ENCODE peak calls at places on chromosomes 5 and 9, in six cellular contexts. I is AG04449; K is neural crest cell; Z is mammary epithelial cell; S is omental fat pad; T is CD8-positive, alpha-beta T cell. N is an unnamed sample.

GRCh38 chr5:135650081-135650480 is 71.3 kb upstream of the CXCL14 start:
- DNase-seq in T (no peak), S (no peak), I (no peak), K (no peak), Z (peak), N (peak)

GRCh38 chr5:170552486-170553122 is 48.8 kb downstream of the KCNIP1 start:
- DNase-seq in T (no peak), S (no peak), K (peak), I (peak), Z (no peak), N (no peak)

GRCh38 chr9:6214451-6214850 is 1.2 kb upstream of the IL33 start:
- DNase-seq in I (no peak), K (no peak), S (no peak), T (no peak), Z (no peak), N (peak)

GRCh38 chr5:152953788-152954483 is 536.5 kb upstream of the GRIA1 start:
- DNase-seq in K (no peak), Z (no peak), S (no peak), I (no peak), T (no peak), N (no peak)

GRCh38 chr5:50655810-50656205 is 10.6 kb upstream of the PARP8 start:
- DNase-seq in T (no peak), I (no peak), Z (peak), K (no peak), S (no peak), N (peak)

GRCh38 chr5:1038417-1039209 is 30.0 kb downstream of the NKD2 start:
- DNase-seq in Z (no peak), T (no peak), K (no peak), I (no peak), S (no peak), N (no peak)

GRCh38 chr9:114033397-114034103 is 44.5 kb downstream of the AMBP start:
- DNase-seq in Z (no peak), K (peak), I (no peak), S (no peak), T (no peak), N (peak)

GRCh38 chr5:122129332-122129731 is at the start of gene ZNF474:
- DNase-seq in I (peak), Z (peak), S (no peak), T (no peak), K (peak), N (peak)

GRCh38 chr5:82341325-82341724 is 63.2 kb upstream of the RPS23 start:
- DNase-seq in I (no peak), S (no peak), T (no peak), K (no peak), Z (no peak), N (no peak)

GRCh38 chr5:153953411-153953810 is 85.3 kb downstream of the FAM114A2 start:
- DNase-seq in S (no peak), K (no peak), T (no peak), I (no peak), Z (no peak), N (no peak)

GRCh38 chr9:71916834-71917534 is 5.5 kb downstream of the C9orf85 start:
- DNase-seq in Z (no peak), T (no peak), S (no peak), K (no peak), I (no peak), N (no peak)

GRCh38 chr9:112472996-112473395 is 13.6 kb upstream of the KIAA1958 start:
- DNase-seq in I (no peak), S (no peak), T (no peak), K (no peak), Z (no peak), N (no peak)

GRCh38 chr5:61304611-61305369 is 27.3 kb upstream of the ZSWIM6 start:
- DNase-seq in I (no peak), K (no peak), S (no peak), Z (peak), T (no peak), N (peak)

GRCh38 chr9:818958-819357 is 22.5 kb upstream of the DMRT1 start:
- DNase-seq in K (no peak), S (no peak), T (no peak), I (no peak), Z (no peak), N (no peak)

GRCh38 chr5:76714771-76715483 is 999 bp upstream of the F2R start:
- DNase-seq in K (no peak), S (no peak), T (peak), Z (no peak), I (no peak), N (no peak)

GRCh38 chr9:99184073-99184426 is 37.7 kb downstream of the ALG2 start:
- DNase-seq in Z (no peak), K (no peak), I (no peak), T (no peak), S (no peak), N (no peak)

GRCh38 chr5:68114641-68115040 is 100.9 kb upstream of the PIK3R1 start:
- DNase-seq in K (no peak), T (no peak), Z (peak), I (peak), S (no peak), N (peak)

DNA sequence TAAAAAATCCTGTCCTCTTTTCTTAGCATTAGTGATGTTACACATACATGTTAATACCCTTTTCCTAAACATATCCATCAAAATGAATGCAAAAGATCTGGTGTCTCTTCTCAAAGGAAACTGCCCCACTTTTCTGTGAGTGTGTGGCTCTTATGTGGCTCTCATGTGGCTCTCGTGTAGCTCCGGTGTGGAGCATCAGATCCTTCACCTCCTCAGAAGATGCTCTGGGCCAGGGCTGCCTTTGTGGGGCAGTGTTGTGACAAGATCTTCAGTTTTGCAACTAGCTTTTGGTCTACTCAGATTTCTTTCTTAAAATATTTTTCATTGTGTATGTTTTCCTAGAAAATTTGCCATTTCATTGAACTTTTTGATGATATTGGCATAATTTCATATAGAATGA is 19.3 kb downstream of the GARNL3 start:
- DNase-seq in T (peak), I (no peak), S (no peak), Z (peak), K (no peak), N (peak)
- TF ChIP-seq CTCF in T (no peak), I (peak), S (no peak), Z (peak), K (no peak), N (peak)

DNA sequence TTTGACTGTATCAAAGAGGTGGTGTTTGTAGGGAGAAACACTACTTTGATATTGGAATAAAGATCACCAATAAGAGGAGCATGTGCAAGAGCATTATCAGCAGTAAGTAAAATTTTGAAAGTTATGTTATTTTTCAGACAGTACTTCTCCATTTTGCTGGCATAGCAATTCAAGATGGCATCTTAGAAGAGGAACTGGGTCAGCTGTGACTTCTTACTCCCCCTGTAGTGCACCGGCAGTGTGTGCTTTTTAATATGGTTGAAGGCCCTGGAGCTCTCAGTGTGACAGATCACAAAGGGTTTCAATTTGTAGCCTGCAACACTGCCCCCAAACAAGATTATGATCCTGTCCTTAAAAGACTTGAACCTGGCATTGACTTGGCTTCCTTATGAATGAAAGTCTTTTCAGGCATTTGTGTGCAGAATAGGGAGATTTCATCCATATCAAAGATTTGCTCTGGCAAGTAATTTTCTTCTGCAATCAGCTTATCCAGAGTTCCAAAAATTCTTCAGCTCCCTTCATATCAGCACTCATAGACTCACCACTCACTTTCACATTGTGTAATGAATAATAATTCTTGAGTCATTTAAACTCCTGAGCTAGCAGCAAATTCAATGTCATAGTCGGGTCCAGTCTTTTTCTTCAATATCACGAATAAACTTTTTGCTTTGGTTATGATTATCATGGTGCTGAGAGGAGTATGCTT is 105.7 kb upstream of the MAMDC2 start:
- DNase-seq in I (no peak), K (no peak), Z (no peak), T (no peak), S (no peak), N (no peak)
- TF ChIP-seq CTCF in I (no peak), K (no peak), Z (no peak), T (no peak), S (no peak), N (no peak)

GRCh38 chr5:97844797-97845196 is 661.8 kb upstream of the RIOK2 start:
- DNase-seq in Z (no peak), S (no peak), T (no peak), K (no peak), I (no peak), N (no peak)
- TF ChIP-seq CTCF in Z (no peak), S (no peak), T (no peak), K (no peak), I (no peak), N (no peak)

GRCh38 chr5:14848385-14848784 is 23.2 kb downstream of the ANKH start:
- DNase-seq in I (no peak), Z (no peak), S (no peak), K (no peak), T (no peak), N (no peak)
- TF ChIP-seq CTCF in I (no peak), Z (no peak), S (no peak), K (no peak), T (no peak), N (no peak)

GRCh38 chr5:98773464-98774191 is at the start of gene RGMB:
- DNase-seq in Z (peak), K (peak), T (peak), I (peak), S (peak), N (peak)
- TF ChIP-seq CTCF in Z (no peak), K (peak), T (no peak), I (no peak), S (no peak), N (no peak)

GRCh38 chr9:96856363-96857286 is 2.3 kb upstream of the ZNF782 start:
- DNase-seq in T (peak), I (peak), S (no peak), K (peak), Z (peak), N (peak)
- TF ChIP-seq CTCF in T (peak), I (peak), S (no peak), K (peak), Z (peak), N (peak)

N was measured in MCF 10A.